ENCODE peak calls at places on chromosomes 5 and 9, in five cellular contexts. W is iPS-NIHi11; H is stimulated activated CD8-positive, alpha-beta memory T cell treated with anti-CD3 and anti-CD28 coated beads, Interleukin-4, amount 100 ng/mL, for 1 hour; O is BJ; Q is lower leg skin. Y is an unnamed sample.
A peak's percentile ranks its signal among the peaks of the same experiment; 100 is the strongest.

GRCh38 chr5:97171703-97172102 is 11.3 kb downstream of the RIOK2 start:
- DNase-seq in W (no peak), H (no peak), O (no peak), Q (no peak), Y (no peak)

GRCh38 chr5:150517272-150518152 is 9.6 kb downstream of the NDST1 start:
- DNase-seq in W (peak; percentile 68), H (no peak), O (peak; percentile 92), Q (no peak), Y (no peak)

GRCh38 chr9:121286973-121287721 is 19.2 kb downstream of the GSN start:
- DNase-seq in W (peak; percentile 78), H (no peak), O (peak; percentile 87), Q (peak; percentile 90), Y (no peak)

GRCh38 chr9:114518599-114519022 is 13.3 kb upstream of the WHRN start:
- DNase-seq in W (no peak), H (no peak), O (no peak), Q (no peak), Y (no peak)

GRCh38 chr5:166428264-166428663 is 1863.2 kb upstream of the WWC1 start:
- DNase-seq in W (no peak), H (no peak), O (no peak), Q (no peak), Y (no peak)

GRCh38 chr9:130555968-130556367 is 23.4 kb upstream of the FUBP3 start:
- DNase-seq in W (no peak), H (no peak), O (no peak), Q (no peak), Y (no peak)

GRCh38 chr9:127943746-127944145 is 6.1 kb upstream of the DPM2 start:
- DNase-seq in W (peak; percentile 92), H (peak; percentile 57), O (no peak), Q (peak; percentile 77), Y (peak; percentile 58)

GRCh38 chr9:117334101-117334500 is 80.8 kb downstream of the ASTN2 start:
- DNase-seq in W (peak; percentile 44), H (no peak), O (no peak), Q (no peak), Y (no peak)

GRCh38 chr5:111083323-111083722 is 8.8 kb upstream of the WDR36 start:
- DNase-seq in W (no peak), H (no peak), O (no peak), Q (no peak), Y (no peak)

GRCh38 chr5:73393606-73394489 is 54.7 kb downstream of the FOXD1 start:
- DNase-seq in W (no peak), H (no peak), O (no peak), Q (no peak), Y (no peak)

GRCh38 chr5:140251527-140251973 is 51.4 kb downstream of the PFDN1 start:
- DNase-seq in W (no peak), H (no peak), O (peak; percentile 84), Q (no peak), Y (peak; percentile 16)

GRCh38 chr9:95641591-95641990 is 124.8 kb upstream of the PTCH1 start:
- DNase-seq in W (no peak), H (no peak), O (no peak), Q (no peak), Y (no peak)

Y was measured in central memory CD8-positive, alpha-beta T cell.